ENCODE peak calls at places on chromosomes 13 and 19, in eight cellular contexts. Y is AG09309; F is cardiac muscle cell; X is cerebellum; R is T-helper 22 cell; T is stimulated activated CD4-positive, alpha-beta T cell treated with anti-CD3 and anti-CD28 coated beads, Interleukin-4, amount 100 ng/mL, for 4 hours; I is body of pancreas; M is psoas muscle. S is an unnamed sample.
A peak's percentile ranks its signal among the peaks of the same experiment; 100 is the strongest.

GRCh38 chr19:45477216-45477615 is 9.4 kb downstream of the FOSB start:
- DNase-seq in Y (no peak), R (no peak), M (no peak), I (no peak), F (no peak), X (no peak), T (no peak), S (no peak)

GRCh38 chr19:11550265-11550664 is 8.8 kb downstream of the ELOF1 start:
- DNase-seq in X (no peak), M (no peak), Y (no peak), T (no peak), R (no peak), F (no peak), I (no peak), S (no peak)

GRCh38 chr19:5128251-5128931 is 159.5 kb downstream of the KDM4B start:
- DNase-seq in X (no peak), I (peak; percentile 92), T (no peak), Y (no peak), R (no peak), F (peak; percentile 95), M (peak; percentile 56), S (no peak)

GRCh38 chr19:53768401-53768800 is 55.7 kb downstream of the NLRP12 start:
- DNase-seq in M (no peak), F (no peak), T (no peak), I (no peak), R (no peak), X (no peak), Y (no peak), S (no peak)

GRCh38 chr13:94674609-94675348 is 37.6 kb downstream of the SOX21 start:
- DNase-seq in R (no peak), I (peak; percentile 59), Y (no peak), M (no peak), F (peak; percentile 77), X (no peak), T (peak; percentile 47), S (no peak)

GRCh38 chr13:79349011-79349410 is 57.0 kb downstream of the RBM26 start:
- DNase-seq in R (no peak), Y (no peak), F (no peak), M (no peak), X (no peak), T (no peak), I (no peak), S (no peak)

GRCh38 chr19:39351537-39352037 is 9.4 kb downstream of the SAMD4B start:
- DNase-seq in R (no peak), T (no peak), Y (no peak), X (no peak), M (no peak), F (no peak), I (no peak), S (no peak)

GRCh38 chr13:40498461-40498860 is 168.0 kb downstream of the FOXO1 start:
- DNase-seq in R (no peak), F (no peak), M (no peak), T (no peak), X (no peak), I (no peak), Y (no peak), S (no peak)

GRCh38 chr19:48874309-48875135 is 2.3 kb downstream of the PPP1R15A start:
- DNase-seq in I (no peak), X (no peak), T (no peak), F (no peak), M (no peak), R (no peak), Y (no peak), S (no peak)

GRCh38 chr19:29702161-29702957 is 12.7 kb downstream of the C19orf12 start:
- DNase-seq in R (no peak), M (peak; percentile 28), X (no peak), F (no peak), I (no peak), Y (no peak), T (no peak), S (no peak)

GRCh38 chr19:15498910-15499309 is 9.4 kb upstream of the CYP4F22 start:
- DNase-seq in R (no peak), I (no peak), M (no peak), X (no peak), Y (no peak), F (no peak), T (no peak), S (no peak)

GRCh38 chr13:79056706-79057105 is 349.3 kb downstream of the RBM26 start:
- DNase-seq in X (no peak), R (no peak), M (no peak), T (no peak), Y (no peak), F (no peak), I (no peak), S (no peak)

GRCh38 chr13:40026174-40026585 is 370.7 kb downstream of the COG6 start:
- DNase-seq in Y (no peak), M (no peak), R (peak; percentile 2), X (no peak), F (no peak), T (peak; percentile 36), I (no peak), S (no peak)

GRCh38 chr13:106498158-106498557 is 37.3 kb downstream of the EFNB2 start:
- DNase-seq in M (no peak), T (no peak), R (no peak), F (no peak), I (no peak), Y (no peak), X (no peak), S (no peak)

GRCh38 chr19:15251749-15252397 is 19.6 kb upstream of the EPHX3 start:
- DNase-seq in F (peak; percentile 73), X (no peak), I (peak; percentile 47), M (peak; percentile 88), Y (peak; percentile 95), T (no peak), R (no peak), S (no peak)

S was measured in breast epithelium.